ENCODE peak calls at places on chromosomes 2 and 18, in five cellular contexts. X is DND-41, D is left cardiac atrium, F is aorta, A is activated B cell treated with CpG ODN at 0.5 μM for 24 hours. S is an unnamed sample.

GRCh38 chr2:29106241-29106640 is 9.0 kb upstream of the CLIP4 start:
- ATAC-seq in X (no peak), D (no peak), F (no peak), A (no peak), S (no peak)

GRCh38 chr2:79717364-79718007 is 204.6 kb downstream of the CTNNA2 start:
- ATAC-seq in X (no peak), D (peak; percentile 29), F (no peak), A (no peak), S (no peak)

GRCh38 chr18:48136051-48136543 is 205.6 kb upstream of the SMAD2 start:
- ATAC-seq in X (no peak), D (peak; percentile 27), F (peak; percentile 45), A (no peak), S (peak; percentile 38)

GRCh38 chr2:42353792-42354429 is 7.1 kb downstream of the COX7A2L start:
- ATAC-seq in X (no peak), D (no peak), F (no peak), A (no peak), S (no peak)

GRCh38 chr2:23381498-23381897 is 3.5 kb upstream of the KLHL29 start:
- ATAC-seq in X (no peak), D (no peak), F (no peak), A (no peak), S (no peak)

GRCh38 chr2:149561309-149561926 is 26.2 kb downstream of the MMADHC start:
- ATAC-seq in X (peak; percentile 45), D (no peak), F (no peak), A (peak; percentile 31), S (no peak)

GRCh38 chr2:173427887-173428683 is 73.4 kb downstream of the CDCA7 start:
- ATAC-seq in X (no peak), D (peak; percentile 62), F (no peak), A (no peak), S (no peak)

GRCh38 chr2:212970132-212970531 is 181.3 kb downstream of the IKZF2 start:
- ATAC-seq in X (no peak), D (no peak), F (no peak), A (no peak), S (no peak)

GRCh38 chr2:70536517-70537060 is 17.0 kb downstream of the TGFA start:
- ATAC-seq in X (no peak), D (no peak), F (no peak), A (no peak), S (no peak)

GRCh38 chr2:99670768-99671734 is 181.2 kb upstream of the REV1 start:
- ATAC-seq in X (no peak), D (peak; percentile 85), F (peak; percentile 66), A (no peak), S (no peak)

GRCh38 chr2:226984461-226985226 is 148.8 kb downstream of the RHBDD1 start:
- ATAC-seq in X (peak; percentile 79), D (peak; percentile 37), F (no peak), A (peak; percentile 92), S (no peak)

GRCh38 chr18:67515987-67516431 is 511 bp downstream of the DSEL start:
- ATAC-seq in X (no peak), D (peak; percentile 83), F (peak; percentile 88), A (peak; percentile 10), S (peak; percentile 65)

GRCh38 chr18:13455470-13455869 is 236.9 kb downstream of the LDLRAD4 start:
- ATAC-seq in X (peak; percentile 90), D (no peak), F (no peak), A (no peak), S (no peak)

GRCh38 chr2:124776332-124776731 is 751.2 kb downstream of the CNTNAP5 start:
- ATAC-seq in X (no peak), D (no peak), F (no peak), A (no peak), S (no peak)

GRCh38 chr2:156322103-156322671 is 10.3 kb downstream of the NR4A2 start:
- ATAC-seq in X (no peak), D (no peak), F (no peak), A (peak; percentile 16), S (no peak)

GRCh38 chr2:27261926-27262298 is 935 bp downstream of the SLC30A3 start:
- ATAC-seq in X (no peak), D (no peak), F (no peak), A (no peak), S (no peak)

GRCh38 chr2:180124273-180124881 is 117.3 kb upstream of the CWC22 start:
- ATAC-seq in X (peak; percentile 80), D (peak; percentile 73), F (peak; percentile 68), A (peak; percentile 35), S (peak; percentile 27)

GRCh38 chr2:7693246-7694065 is 776.2 kb downstream of the RNF144A start:
- ATAC-seq in X (no peak), D (no peak), F (no peak), A (no peak), S (no peak)

GRCh38 chr2:96119389-96119751 is 3.0 kb upstream of the ADRA2B start:
- ATAC-seq in X (no peak), D (no peak), F (no peak), A (no peak), S (no peak)

GRCh38 chr2:216920150-216920846 is 60.4 kb upstream of the TNP1 start:
- ATAC-seq in X (no peak), D (no peak), F (no peak), A (no peak), S (no peak)

GRCh38 chr2:158664987-158665386 is 130.1 kb upstream of the DAPL1 start:
- ATAC-seq in X (no peak), D (peak; percentile 45), F (no peak), A (no peak), S (no peak)